ENCODE peak calls at places on chromosome 22, in five cellular contexts. R, H, S, U and C are unnamed samples.

GRCh38 chr22:34851918-34852662 is 213.9 kb upstream of the ISX start:
- DNase-seq in R (no peak), H (no peak), S (no peak), U (no peak), C (no peak)

GRCh38 chr22:37314315-37315046 is 32.2 kb downstream of the CYTH4 start:
- DNase-seq in R (no peak), H (no peak), S (no peak), U (no peak), C (no peak)

GRCh38 chr22:19554834-19555404 is 30.7 kb upstream of the CLDN5 start:
- DNase-seq in R (no peak), H (no peak), S (peak), U (peak), C (no peak)

GRCh38 chr22:37843746-37844089 is 416 bp downstream of the ANKRD54 start:
- DNase-seq in R (no peak), H (peak), S (no peak), U (no peak), C (no peak)

GRCh38 chr22:36328635-36329216 is 59.0 kb downstream of the MYH9 start:
- DNase-seq in R (peak), H (no peak), S (peak), U (peak), C (peak)

GRCh38 chr22:38286915-38287669 is 14.3 kb upstream of the TMEM184B start:
- DNase-seq in R (no peak), H (no peak), S (no peak), U (no peak), C (no peak)

GRCh38 chr22:40334060-40334459 is 12.2 kb upstream of the ADSL start:
- DNase-seq in R (no peak), H (no peak), S (no peak), U (no peak), C (no peak)

GRCh38 chr22:21013742-21014201 is 1.2 kb upstream of the P2RX6 start:
- DNase-seq in R (no peak), H (no peak), S (no peak), U (no peak), C (no peak)

GRCh38 chr22:23119492-23120414 is 22.0 kb downstream of the RSPH14 start:
- DNase-seq in R (no peak), H (no peak), S (no peak), U (no peak), C (no peak)

GRCh38 chr22:29689872-29690213 is 30.0 kb upstream of the CABP7 start:
- DNase-seq in R (no peak), H (peak), S (peak), U (peak), C (no peak)

GRCh38 chr22:20956258-20957117 is 10.6 kb upstream of the AIFM3 start:
- DNase-seq in R (no peak), H (peak), S (peak), U (peak), C (no peak)

GRCh38 chr22:40953446-40953845 is 2.3 kb downstream of the RBX1 start:
- DNase-seq in R (no peak), H (no peak), S (no peak), U (no peak), C (no peak)

GRCh38 chr22:22740560-22741276 is 96.3 kb downstream of the GGTLC2 start:
- DNase-seq in R (no peak), H (no peak), S (no peak), U (no peak), C (no peak)

GRCh38 chr22:26568207-26568706 is 21.7 kb downstream of the TPST2 start:
- DNase-seq in R (no peak), H (no peak), S (peak), U (peak), C (no peak)

GRCh38 chr22:49678137-49678841 is 149.4 kb downstream of the BRD1 start:
- DNase-seq in R (no peak), H (no peak), S (no peak), U (no peak), C (no peak)

GRCh38 chr22:32309585-32310251 is 47.9 kb upstream of the RFPL3 start:
- DNase-seq in R (no peak), H (no peak), S (no peak), U (no peak), C (no peak)

GRCh38 chr22:25221790-25222189 is 2.4 kb downstream of the CRYBB2 start:
- DNase-seq in R (no peak), H (no peak), S (no peak), U (no peak), C (no peak)

GRCh38 chr22:35555351-35555915 is 14.8 kb downstream of the RASD2 start:
- DNase-seq in R (no peak), H (no peak), S (no peak), U (no peak), C (no peak)

GRCh38 chr22:49958462-49958921 is 2.1 kb upstream of the PIM3 start:
- DNase-seq in R (no peak), H (no peak), S (no peak), U (no peak), C (no peak)

GRCh38 chr22:22943521-22944267 is 56.1 kb downstream of the IGLL5 start:
- DNase-seq in R (no peak), H (peak), S (no peak), U (no peak), C (no peak)

GRCh38 chr22:16603448-16603768 is 10.8 kb upstream of the CCT8L2 start:
- DNase-seq in R (no peak), H (no peak), S (no peak), U (no peak), C (no peak)

DNA sequence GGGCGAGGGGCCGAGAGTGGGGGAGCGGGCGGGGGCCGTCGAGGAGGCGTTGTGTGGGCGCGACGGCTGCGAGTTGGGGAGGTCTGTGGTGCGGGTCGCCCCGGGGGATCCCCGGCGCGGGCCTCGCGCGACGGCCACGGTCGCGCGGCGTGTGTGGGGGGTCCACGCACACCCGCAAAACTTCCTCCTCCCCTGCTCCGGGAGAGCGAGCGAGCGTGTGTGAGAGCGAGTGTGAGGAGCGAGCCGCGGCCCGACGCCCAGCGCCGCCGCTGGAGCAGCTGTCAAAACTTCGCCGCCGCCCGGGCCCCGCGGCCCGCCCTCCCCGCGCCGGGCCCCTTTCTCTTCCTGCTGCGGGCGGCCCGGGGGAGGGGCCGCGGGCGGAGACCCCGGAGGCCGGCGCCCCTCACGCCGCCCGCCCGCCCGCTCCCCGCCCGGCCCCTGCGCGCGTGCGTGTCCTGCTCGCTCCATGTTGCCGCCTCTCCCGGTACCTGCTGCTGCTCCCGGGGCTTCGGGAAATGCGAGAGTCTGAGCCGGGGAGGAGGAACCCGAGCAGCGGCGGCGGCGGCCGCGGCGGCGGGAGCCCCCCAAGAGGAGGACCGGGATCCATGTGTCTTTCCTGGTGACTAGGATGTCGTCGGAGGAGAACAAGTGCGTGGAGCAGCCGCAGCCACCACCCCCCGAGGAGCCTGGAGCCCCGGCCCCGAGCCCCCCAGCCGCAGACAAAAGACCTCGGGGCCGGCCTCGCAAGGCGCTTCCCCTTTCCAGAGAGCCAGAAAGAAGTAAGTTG is 9.0 kb upstream of the CCT8L2 start:
- DNase-seq in R (no peak), H (no peak), S (no peak), U (peak), C (no peak)
- H3K4me3 ChIP-seq in R (no peak), H (no peak), S (peak), U (peak), C (no peak)

GRCh38 chr22:45964372-45964771 is 12.6 kb downstream of the WNT7B start:
- DNase-seq in R (no peak), H (no peak), S (no peak), U (peak), C (no peak)

GRCh38 chr22:45964926-45965564 is 11.9 kb downstream of the WNT7B start:
- DNase-seq in R (no peak), H (no peak), S (no peak), U (no peak), C (no peak)

GRCh38 chr22:45966320-45966891 is 10.6 kb downstream of the WNT7B start:
- DNase-seq in R (no peak), H (no peak), S (no peak), U (no peak), C (no peak)

GRCh38 chr22:45966892-45967365 is 10.0 kb downstream of the WNT7B start:
- DNase-seq in R (no peak), H (no peak), S (no peak), U (no peak), C (no peak)

DNA sequence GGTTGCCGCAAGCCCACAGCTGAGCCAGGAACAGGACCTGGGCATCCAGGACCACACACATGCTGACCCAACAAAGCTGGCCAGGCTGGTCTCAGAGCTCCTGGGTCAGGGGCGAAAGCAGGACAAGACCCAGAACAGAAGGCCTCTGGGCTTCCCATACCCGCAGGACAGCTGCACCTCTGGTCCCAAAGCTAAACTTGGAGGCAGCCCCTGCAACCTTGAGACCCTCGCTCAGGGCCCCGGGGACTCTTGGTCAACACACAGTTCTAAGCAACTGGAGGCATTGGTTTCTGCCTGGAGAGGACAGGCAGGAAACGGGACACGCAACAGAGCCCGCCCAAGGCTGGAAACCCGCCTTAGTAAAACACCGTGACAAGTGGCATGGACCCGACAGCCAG is 11.4 kb downstream of the WNT7B start:
- DNase-seq in R (no peak), H (no peak), S (no peak), U (no peak), C (no peak)
- H3K4me3 ChIP-seq in R (no peak), H (no peak), S (no peak), U (no peak), C (no peak)

GRCh38 chr22:30922151-30922611 is 46.4 kb downstream of the MORC2 start:
- DNase-seq in R (peak), H (peak), S (peak), U (peak), C (peak)
- H3K4me3 ChIP-seq in R (peak), H (peak), S (no peak), U (peak), C (peak)

GRCh38 chr22:44313385-44314006 is 745 bp upstream of the SHISAL1 start:
- DNase-seq in R (no peak), H (no peak), S (no peak), U (no peak), C (no peak)

GRCh38 chr22:44314425-44315067 is 1.8 kb upstream of the SHISAL1 start:
- DNase-seq in R (no peak), H (no peak), S (no peak), U (no peak), C (no peak)

GRCh38 chr22:44311855-44312170 is 938 bp downstream of the SHISAL1 start:
- DNase-seq in R (no peak), H (no peak), S (peak), U (peak), C (no peak)

GRCh38 chr22:44311104-44311854 is 1.5 kb downstream of the SHISAL1 start:
- DNase-seq in R (no peak), H (no peak), S (no peak), U (no peak), C (no peak)

GRCh38 chr22:44312766-44313165 is at the start of gene SHISAL1:
- DNase-seq in R (no peak), H (no peak), S (peak), U (peak), C (no peak)
- H3K4me3 ChIP-seq in R (no peak), H (no peak), S (no peak), U (no peak), C (no peak)

GRCh38 chr22:16956290-16956689 is 51.7 kb downstream of the GAB4 start:
- DNase-seq in R (no peak), H (no peak), S (no peak), U (no peak), C (no peak)
- H3K4me3 ChIP-seq in R (no peak), H (no peak), S (no peak), U (no peak), C (no peak)

GRCh38 chr22:31296258-31296657 is 4.0 kb upstream of the PIK3IP1 start:
- DNase-seq in R (no peak), H (no peak), S (peak), U (peak), C (no peak)
- H3K4me3 ChIP-seq in R (no peak), H (no peak), S (no peak), U (no peak), C (no peak)

DNA sequence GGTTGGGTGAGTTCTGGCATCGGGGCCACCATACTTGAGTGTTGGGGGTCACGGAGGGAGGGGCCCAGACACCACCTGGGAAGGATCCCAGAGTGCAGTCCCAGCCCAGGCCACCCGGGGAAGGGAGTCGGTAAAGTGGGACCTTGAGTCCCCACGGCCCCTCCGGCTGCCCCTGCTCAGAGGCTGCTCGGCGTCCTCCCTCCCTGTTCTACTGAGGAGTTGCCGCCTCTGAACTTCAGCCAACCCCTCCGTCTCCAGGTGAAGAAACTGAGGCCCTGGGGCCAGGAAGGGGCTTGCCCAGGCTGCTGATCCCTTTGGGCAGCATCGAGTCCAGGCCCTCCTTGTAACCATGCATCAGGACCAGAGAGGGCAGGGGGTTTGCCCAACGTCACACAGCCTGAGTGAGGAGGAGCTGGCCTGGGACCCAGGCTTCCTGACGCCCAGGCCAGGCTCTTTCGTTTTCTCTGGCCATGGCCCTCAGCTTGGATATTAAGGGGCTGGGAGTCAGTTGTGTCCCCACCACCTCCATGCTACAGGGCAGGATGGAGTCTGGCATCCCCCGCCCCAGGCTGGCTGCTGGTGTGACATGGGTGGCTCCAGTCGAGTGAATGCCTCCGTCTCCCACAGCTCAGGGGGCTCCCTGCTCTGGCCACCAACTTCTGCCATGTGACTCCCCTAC is 1.3 kb downstream of the PARVG start:
- DNase-seq in R (no peak), H (no peak), S (no peak), U (no peak), C (no peak)
- H3K4me3 ChIP-seq in R (no peak), H (peak), S (no peak), U (no peak), C (no peak)